ENCODE peak calls at places on chromosomes 13 and 19, in five cellular contexts. One of them, this sample, is unnamed.
A peak's percentile ranks its signal among the peaks of the same experiment; 100 is the strongest.

GRCh38 chr19:19649159-19649558 is 5.7 kb upstream of the GMIP start:
- DNase-seq in tibial artery: no peak
- DNase-seq in gastrocnemius medialis: no peak
- DNase-seq in fibroblast of lung: no peak
- DNase-seq in tibial nerve: no peak
- DNase-seq in this sample: no peak

GRCh38 chr13:36282818-36283432 is 14.7 kb downstream of the CCDC169 start:
- DNase-seq in tibial artery: no peak
- DNase-seq in gastrocnemius medialis: no peak
- DNase-seq in fibroblast of lung: peak; percentile 39
- DNase-seq in tibial nerve: no peak
- DNase-seq in this sample: no peak

GRCh38 chr19:33520844-33521479 is 629 bp downstream of the PEPD start:
- DNase-seq in tibial artery: no peak
- DNase-seq in gastrocnemius medialis: no peak
- DNase-seq in fibroblast of lung: no peak
- DNase-seq in tibial nerve: no peak
- DNase-seq in this sample: no peak

GRCh38 chr13:100235311-100235901 is 146.5 kb downstream of the PCCA start:
- DNase-seq in tibial artery: no peak
- DNase-seq in gastrocnemius medialis: no peak
- DNase-seq in fibroblast of lung: peak; percentile 43
- DNase-seq in tibial nerve: no peak
- DNase-seq in this sample: no peak

GRCh38 chr13:107006646-107007045 is 438.7 kb upstream of the ARGLU1 start:
- DNase-seq in tibial artery: no peak
- DNase-seq in gastrocnemius medialis: no peak
- DNase-seq in fibroblast of lung: peak; percentile 61
- DNase-seq in tibial nerve: no peak
- DNase-seq in this sample: no peak

GRCh38 chr13:48000559-48001126 is 430 bp downstream of the SUCLA2 start:
- DNase-seq in tibial artery: peak; percentile 24
- DNase-seq in gastrocnemius medialis: peak; percentile 30
- DNase-seq in fibroblast of lung: peak; percentile 20
- DNase-seq in tibial nerve: no peak
- DNase-seq in this sample: no peak

GRCh38 chr13:43786766-43787517 is at the start of gene ENOX1:
- DNase-seq in tibial artery: peak; percentile 29
- DNase-seq in gastrocnemius medialis: peak; percentile 39
- DNase-seq in fibroblast of lung: peak; percentile 72
- DNase-seq in tibial nerve: no peak
- DNase-seq in this sample: no peak

GRCh38 chr13:109785141-109785891 is 1.1 kb downstream of the IRS2 start:
- DNase-seq in tibial artery: peak; percentile 50
- DNase-seq in gastrocnemius medialis: peak; percentile 45
- DNase-seq in fibroblast of lung: peak; percentile 72
- DNase-seq in tibial nerve: no peak
- DNase-seq in this sample: no peak

GRCh38 chr13:111338841-111339240 is 18.4 kb downstream of the TEX29 start:
- DNase-seq in tibial artery: peak; percentile 4
- DNase-seq in gastrocnemius medialis: no peak
- DNase-seq in fibroblast of lung: no peak
- DNase-seq in tibial nerve: no peak
- DNase-seq in this sample: peak; percentile 48

GRCh38 chr13:94433055-94433947 is 46.2 kb downstream of the DCT start:
- DNase-seq in tibial artery: no peak
- DNase-seq in gastrocnemius medialis: no peak
- DNase-seq in fibroblast of lung: no peak
- DNase-seq in tibial nerve: no peak
- DNase-seq in this sample: no peak

GRCh38 chr19:41480336-41480735 is 37.4 kb downstream of the ERICH4 start:
- DNase-seq in tibial artery: no peak
- DNase-seq in gastrocnemius medialis: no peak
- DNase-seq in fibroblast of lung: no peak
- DNase-seq in tibial nerve: no peak
- DNase-seq in this sample: no peak

GRCh38 chr13:41053384-41053826 is 7.9 kb upstream of the WBP4 start:
- DNase-seq in tibial artery: peak; percentile 66
- DNase-seq in gastrocnemius medialis: peak; percentile 52
- DNase-seq in fibroblast of lung: no peak
- DNase-seq in tibial nerve: no peak
- DNase-seq in this sample: peak; percentile 69

DNA sequence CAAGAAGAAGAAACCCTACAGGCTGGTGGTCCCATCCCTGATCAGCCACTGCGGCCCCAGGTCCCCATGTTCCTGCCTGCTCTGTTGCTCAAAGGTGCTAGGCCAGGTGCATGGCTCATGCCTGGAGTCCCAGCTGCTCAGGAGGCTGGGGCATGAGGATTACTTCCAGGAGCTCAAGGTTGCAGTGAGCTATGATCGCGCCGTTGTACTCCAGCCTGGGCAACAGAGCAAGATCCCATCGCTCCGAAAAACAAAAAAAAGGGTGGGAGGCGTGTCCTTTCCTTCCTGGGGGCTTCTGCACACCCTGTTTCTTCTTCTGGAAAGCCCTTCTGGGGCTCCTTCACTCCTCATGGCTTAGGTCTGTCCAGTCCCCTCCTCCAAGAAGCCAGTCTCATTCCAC is 11.9 kb upstream of the TINCR start:
- DNase-seq in tibial artery: no peak
- DNase-seq in gastrocnemius medialis: no peak
- DNase-seq in fibroblast of lung: no peak
- DNase-seq in tibial nerve: no peak
- DNase-seq in this sample: no peak
- H3K4me1 ChIP-seq in tibial artery: peaks cover 4% of the 10 kb centered on the region
- H3K4me1 ChIP-seq in gastrocnemius medialis: peaks cover 6% of the 10 kb centered on the region
- H3K4me1 ChIP-seq in fibroblast of lung: no peaks in the 10 kb centered on the region
- H3K4me1 ChIP-seq in tibial nerve: peaks cover 4% of the 10 kb centered on the region
- H3K4me1 ChIP-seq in this sample: peaks cover 8% of the 10 kb centered on the region

GRCh38 chr13:39406688-39407087 is 196.3 kb downstream of the LHFPL6 start:
- DNase-seq in tibial artery: no peak
- DNase-seq in gastrocnemius medialis: no peak
- DNase-seq in fibroblast of lung: no peak
- DNase-seq in tibial nerve: no peak
- DNase-seq in this sample: no peak
- TF ChIP-seq CTCF in tibial artery: no peak
- TF ChIP-seq CTCF in gastrocnemius medialis: no peak
- TF ChIP-seq CTCF in fibroblast of lung: no peak
- TF ChIP-seq CTCF in tibial nerve: no peak
- TF ChIP-seq CTCF in this sample: no peak

DNA sequence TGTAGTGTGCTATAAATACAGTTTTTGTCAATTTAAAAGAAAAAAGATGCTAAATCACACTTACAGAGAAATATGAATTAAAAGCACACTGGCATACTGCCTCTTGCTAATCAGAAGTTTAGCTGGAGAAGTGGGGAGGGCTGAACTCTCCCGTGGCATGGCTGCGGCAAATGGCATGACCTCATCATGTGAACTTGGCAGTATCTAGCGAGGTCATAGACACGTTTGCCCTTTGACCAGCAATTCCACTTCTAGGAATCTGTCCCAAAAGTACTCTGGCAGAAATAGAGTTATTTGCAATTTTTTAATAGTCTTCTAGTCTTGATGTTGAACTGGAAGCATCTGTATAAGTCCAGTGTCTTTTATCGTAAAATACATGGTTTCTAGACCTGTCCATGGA is 42.0 kb upstream of the MCF2L start:
- DNase-seq in tibial artery: no peak
- DNase-seq in gastrocnemius medialis: no peak
- DNase-seq in fibroblast of lung: no peak
- DNase-seq in tibial nerve: no peak
- DNase-seq in this sample: no peak
- H3K4me1 ChIP-seq in tibial artery: no peaks in the 10 kb centered on the region
- H3K4me1 ChIP-seq in gastrocnemius medialis: no peaks in the 10 kb centered on the region
- H3K4me1 ChIP-seq in fibroblast of lung: peaks cover 5% of the 10 kb centered on the region
- H3K4me1 ChIP-seq in tibial nerve: peaks cover 11% of the 10 kb centered on the region
- H3K4me1 ChIP-seq in this sample: peaks cover 16% of the 10 kb centered on the region

GRCh38 chr13:32036131-32036695 is 4.6 kb downstream of the FRY start:
- DNase-seq in tibial artery: no peak
- DNase-seq in gastrocnemius medialis: no peak
- DNase-seq in fibroblast of lung: no peak
- DNase-seq in tibial nerve: no peak
- DNase-seq in this sample: no peak
- TF ChIP-seq CTCF in tibial artery: no peak
- TF ChIP-seq CTCF in gastrocnemius medialis: no peak
- TF ChIP-seq CTCF in fibroblast of lung: no peak
- TF ChIP-seq CTCF in tibial nerve: no peak
- TF ChIP-seq CTCF in this sample: no peak

GRCh38 chr13:96165840-96166239 is 75.9 kb downstream of the HS6ST3 start:
- DNase-seq in tibial artery: no peak
- DNase-seq in gastrocnemius medialis: no peak
- DNase-seq in fibroblast of lung: no peak
- DNase-seq in tibial nerve: no peak
- DNase-seq in this sample: no peak
- H3K4me1 ChIP-seq in tibial artery: no peaks in the 10 kb centered on the region
- H3K4me1 ChIP-seq in gastrocnemius medialis: no peaks in the 10 kb centered on the region
- H3K4me1 ChIP-seq in fibroblast of lung: no peaks in the 10 kb centered on the region
- H3K4me1 ChIP-seq in tibial nerve: no peaks in the 10 kb centered on the region
- H3K4me1 ChIP-seq in this sample: no peaks in the 10 kb centered on the region

GRCh38 chr19:861756-862528 is 2.5 kb downstream of the CFD start:
- DNase-seq in tibial artery: no peak
- DNase-seq in gastrocnemius medialis: no peak
- DNase-seq in fibroblast of lung: no peak
- DNase-seq in tibial nerve: no peak
- DNase-seq in this sample: no peak

GRCh38 chr19:861099-861755 is 1.8 kb downstream of the CFD start:
- DNase-seq in tibial artery: no peak
- DNase-seq in gastrocnemius medialis: no peak
- DNase-seq in fibroblast of lung: no peak
- DNase-seq in tibial nerve: no peak
- DNase-seq in this sample: no peak

GRCh38 chr19:862529-863304 is 3.3 kb downstream of the CFD start:
- DNase-seq in tibial artery: no peak
- DNase-seq in gastrocnemius medialis: peak; percentile 47
- DNase-seq in fibroblast of lung: peak; percentile 37
- DNase-seq in tibial nerve: peak; percentile 68
- DNase-seq in this sample: no peak

GRCh38 chr19:858868-859843 is at the start of gene CFD:
- DNase-seq in tibial artery: peak; percentile 82
- DNase-seq in gastrocnemius medialis: peak; percentile 79
- DNase-seq in fibroblast of lung: no peak
- DNase-seq in tibial nerve: peak; percentile 70
- DNase-seq in this sample: peak; percentile 84

GRCh38 chr19:860481-861098 is 1.1 kb downstream of the CFD start:
- DNase-seq in tibial artery: peak; percentile 77
- DNase-seq in gastrocnemius medialis: peak; percentile 68
- DNase-seq in fibroblast of lung: peak; percentile 47
- DNase-seq in tibial nerve: peak; percentile 75
- DNase-seq in this sample: peak; percentile 78
- TF ChIP-seq CTCF in tibial artery: no peak
- TF ChIP-seq CTCF in gastrocnemius medialis: no peak
- TF ChIP-seq CTCF in fibroblast of lung: no peak
- TF ChIP-seq CTCF in tibial nerve: no peak
- TF ChIP-seq CTCF in this sample: no peak

DNA sequence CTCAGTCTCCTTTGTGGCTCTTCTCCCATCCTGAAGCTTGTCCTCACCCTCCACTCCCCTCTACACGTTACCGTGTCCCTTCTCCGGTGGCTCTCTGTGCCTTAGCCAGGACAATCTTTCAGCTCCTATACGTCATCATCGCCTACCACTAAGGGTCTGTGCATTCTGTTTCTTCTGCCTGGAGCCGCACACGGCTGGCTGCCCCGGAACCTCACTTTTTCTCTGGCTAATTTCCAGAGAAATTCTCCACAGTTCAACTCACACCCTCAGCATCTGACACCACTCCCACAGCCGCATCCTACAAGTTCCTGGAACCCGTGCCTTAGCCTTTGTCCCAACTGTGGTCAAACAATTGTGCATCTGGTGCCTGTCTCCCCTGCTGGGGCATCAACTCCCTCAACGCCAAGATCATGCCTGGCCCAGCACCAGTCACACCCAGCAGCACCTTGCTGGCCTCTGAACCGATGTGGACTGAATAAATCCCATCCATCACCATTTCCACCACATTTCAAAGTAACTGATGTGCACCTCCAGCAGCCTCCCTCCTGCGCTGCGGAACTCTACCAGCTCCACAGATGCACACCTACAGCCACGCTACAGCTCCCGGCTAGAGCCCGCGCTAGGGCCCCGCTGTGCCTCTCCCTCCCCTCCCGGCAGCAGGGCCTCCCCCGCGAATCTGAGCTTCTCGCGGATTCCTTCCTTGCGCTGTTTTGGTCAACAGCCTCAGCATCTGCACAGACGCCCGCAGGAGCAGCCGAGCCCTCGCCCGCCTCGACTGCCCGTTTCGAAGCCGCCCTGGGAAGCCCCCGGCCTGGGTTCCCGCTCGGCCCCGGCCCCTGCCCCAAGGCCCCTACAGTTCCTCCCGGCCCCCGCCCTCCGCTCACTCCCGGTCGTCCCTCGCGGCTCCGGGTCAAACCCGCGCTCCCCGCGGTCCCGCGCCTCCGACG is 689 bp downstream of the DCUN1D2 start:
- DNase-seq in tibial artery: no peak
- DNase-seq in gastrocnemius medialis: no peak
- DNase-seq in fibroblast of lung: peak; percentile 48
- DNase-seq in tibial nerve: no peak
- DNase-seq in this sample: no peak
- H3K4me1 ChIP-seq in tibial artery: peaks cover 42% of the 10 kb centered on the region
- H3K4me1 ChIP-seq in gastrocnemius medialis: peaks cover 66% of the 10 kb centered on the region
- H3K4me1 ChIP-seq in fibroblast of lung: peaks cover 18% of the 10 kb centered on the region
- H3K4me1 ChIP-seq in tibial nerve: peaks cover 37% of the 10 kb centered on the region
- H3K4me1 ChIP-seq in this sample: peaks cover 72% of the 10 kb centered on the region

GRCh38 chr13:46717275-46717674 is 79.7 kb downstream of the ESD start:
- DNase-seq in tibial artery: no peak
- DNase-seq in gastrocnemius medialis: no peak
- DNase-seq in fibroblast of lung: no peak
- DNase-seq in tibial nerve: no peak
- DNase-seq in this sample: no peak

GRCh38 chr13:46726347-46726746 is 70.6 kb downstream of the ESD start:
- DNase-seq in tibial artery: no peak
- DNase-seq in gastrocnemius medialis: no peak
- DNase-seq in fibroblast of lung: no peak
- DNase-seq in tibial nerve: no peak
- DNase-seq in this sample: no peak

GRCh38 chr13:46720189-46720588 is 76.8 kb downstream of the ESD start:
- DNase-seq in tibial artery: no peak
- DNase-seq in gastrocnemius medialis: no peak
- DNase-seq in fibroblast of lung: no peak
- DNase-seq in tibial nerve: no peak
- DNase-seq in this sample: no peak

GRCh38 chr13:46716821-46717220 is 80.1 kb downstream of the ESD start:
- DNase-seq in tibial artery: no peak
- DNase-seq in gastrocnemius medialis: no peak
- DNase-seq in fibroblast of lung: peak; percentile 25
- DNase-seq in tibial nerve: no peak
- DNase-seq in this sample: no peak

DNA sequence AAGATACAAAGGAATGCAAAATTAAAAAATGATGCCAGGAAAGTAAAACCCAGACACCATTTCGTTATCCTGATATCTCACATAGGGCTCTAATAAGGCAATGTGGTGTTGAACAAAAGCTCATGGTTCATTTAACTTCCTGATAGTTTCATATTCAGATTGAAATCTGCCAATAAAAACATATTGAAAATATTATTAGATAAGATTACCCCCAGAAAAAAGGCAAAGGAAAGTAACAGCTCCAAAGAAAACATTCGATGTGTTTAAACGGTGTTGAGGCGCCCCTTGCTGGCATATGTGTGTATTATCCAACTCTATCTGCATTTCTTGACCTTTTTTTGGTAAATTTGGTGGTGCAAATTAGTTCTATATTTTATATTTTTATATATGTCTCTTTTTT is 75.9 kb downstream of the ESD start:
- DNase-seq in tibial artery: peak; percentile 38
- DNase-seq in gastrocnemius medialis: no peak
- DNase-seq in fibroblast of lung: peak; percentile 29
- DNase-seq in tibial nerve: no peak
- DNase-seq in this sample: no peak
- TF ChIP-seq CTCF in tibial artery: peak; percentile 82
- TF ChIP-seq CTCF in gastrocnemius medialis: peak; percentile 61
- TF ChIP-seq CTCF in fibroblast of lung: peak; percentile 57
- TF ChIP-seq CTCF in tibial nerve: peak; percentile 49
- TF ChIP-seq CTCF in this sample: peak; percentile 81

This sample was measured in right atrium auricular region.